ENCODE peak calls at places on chromosome 9, in seven cellular contexts. T is uterus, L is fibroblast of lung, B is tibial artery, K is brain microvascular endothelial cell, V is IMR-90, S is suprapubic skin. O is an unnamed sample.

GRCh38 chr9:96383165-96383939 is at the start of gene SLC35D2:
- DNase-seq in T (peak), L (peak), B (peak), K (peak), V (peak), S (no peak), O (peak)

GRCh38 chr9:124284237-124284831 is 26.6 kb downstream of the NEK6 start:
- DNase-seq in T (no peak), L (peak), B (no peak), K (no peak), V (peak), S (no peak), O (peak)

GRCh38 chr9:113530942-113531341 is 67.4 kb downstream of the RGS3 start:
- DNase-seq in T (no peak), L (no peak), B (no peak), K (no peak), V (no peak), S (no peak), O (no peak)

GRCh38 chr9:127723450-127723849 is 7.6 kb downstream of the TTC16 start:
- DNase-seq in T (no peak), L (peak), B (no peak), K (peak), V (peak), S (no peak), O (no peak)

GRCh38 chr9:27247756-27248155 is 49.2 kb downstream of the EQTN start:
- DNase-seq in T (no peak), L (peak), B (peak), K (peak), V (peak), S (no peak), O (no peak)

GRCh38 chr9:91426123-91426745 is 2.6 kb upstream of the NFIL3 start:
- DNase-seq in T (no peak), L (peak), B (no peak), K (peak), V (peak), S (no peak), O (no peak)

GRCh38 chr9:131018621-131019020 is 9.6 kb downstream of the LAMC3 start:
- DNase-seq in T (no peak), L (no peak), B (no peak), K (no peak), V (no peak), S (no peak), O (no peak)

GRCh38 chr9:116844621-116845020 is 157.5 kb downstream of the TRIM32 start:
- DNase-seq in T (no peak), L (no peak), B (no peak), K (no peak), V (no peak), S (no peak), O (no peak)

GRCh38 chr9:107540167-107540566 is 50.6 kb upstream of the KLF4 start:
- DNase-seq in T (no peak), L (no peak), B (no peak), K (no peak), V (no peak), S (no peak), O (no peak)

GRCh38 chr9:128150594-128151342 is 1.5 kb downstream of the LCN2 start:
- DNase-seq in T (no peak), L (no peak), B (no peak), K (no peak), V (no peak), S (no peak), O (no peak)

GRCh38 chr9:107293555-107294085 is 10.5 kb downstream of the RAD23B start:
- DNase-seq in T (no peak), L (no peak), B (no peak), K (no peak), V (no peak), S (no peak), O (no peak)

GRCh38 chr9:129338701-129339445 is 160.8 kb upstream of the IER5L start:
- DNase-seq in T (no peak), L (peak), B (no peak), K (peak), V (peak), S (no peak), O (no peak)

GRCh38 chr9:35489313-35490154 is at the start of gene RUSC2:
- DNase-seq in T (peak), L (peak), B (peak), K (peak), V (peak), S (peak), O (peak)

GRCh38 chr9:137027369-137028012 is 546 bp downstream of the ABCA2 start:
- DNase-seq in T (no peak), L (peak), B (no peak), K (no peak), V (peak), S (no peak), O (no peak)

GRCh38 chr9:87343816-87344438 is 153.7 kb upstream of the DAPK1 start:
- DNase-seq in T (no peak), L (peak), B (no peak), K (no peak), V (no peak), S (no peak), O (no peak)

GRCh38 chr9:112846528-112847488 is 43.9 kb downstream of the SLC46A2 start:
- DNase-seq in T (no peak), L (peak), B (no peak), K (no peak), V (peak), S (peak), O (no peak)

GRCh38 chr9:137817236-137818200 is 60.1 kb upstream of the CACNA1B start:
- DNase-seq in T (no peak), L (no peak), B (no peak), K (no peak), V (no peak), S (no peak), O (no peak)

GRCh38 chr9:104091708-104092107 is 2.4 kb upstream of the SMC2 start:
- DNase-seq in T (peak), L (peak), B (no peak), K (peak), V (peak), S (no peak), O (no peak)

GRCh38 chr9:129773262-129774048 is 20.6 kb upstream of the PTGES start:
- DNase-seq in T (no peak), L (peak), B (peak), K (peak), V (peak), S (no peak), O (no peak)

GRCh38 chr9:13529321-13530104 is 250.0 kb upstream of the MPDZ start:
- DNase-seq in T (no peak), L (peak), B (no peak), K (no peak), V (no peak), S (no peak), O (no peak)

GRCh38 chr9:113349434-113350337 is at the start of gene BSPRY:
- DNase-seq in T (no peak), L (no peak), B (no peak), K (no peak), V (no peak), S (no peak), O (no peak)

GRCh38 chr9:6417186-6417585 is 4.2 kb downstream of the UHRF2 start:
- DNase-seq in T (no peak), L (peak), B (no peak), K (no peak), V (peak), S (no peak), O (no peak)

GRCh38 chr9:4769321-4770080 is 23.2 kb upstream of the RCL1 start:
- DNase-seq in T (no peak), L (peak), B (no peak), K (peak), V (peak), S (no peak), O (no peak)

GRCh38 chr9:121735065-121735791 is 83.8 kb downstream of the DAB2IP start:
- DNase-seq in T (no peak), L (peak), B (no peak), K (peak), V (peak), S (no peak), O (no peak)
- H3K27ac ChIP-seq in T (peak), L (no peak), B (peak), K (peak), V (peak), S (peak), O (peak)

GRCh38 chr9:37550781-37551180 is 25.4 kb downstream of the FBXO10 start:
- DNase-seq in T (no peak), L (peak), B (no peak), K (peak), V (peak), S (no peak), O (no peak)

GRCh38 chr9:37549527-37549926 is 26.7 kb downstream of the FBXO10 start:
- DNase-seq in T (no peak), L (peak), B (no peak), K (no peak), V (peak), S (no peak), O (no peak)

GRCh38 chr9:37551468-37551867 is 24.7 kb downstream of the FBXO10 start:
- DNase-seq in T (no peak), L (no peak), B (no peak), K (no peak), V (no peak), S (no peak), O (no peak)

GRCh38 chr9:37554318-37554717 is 21.9 kb downstream of the FBXO10 start:
- DNase-seq in T (no peak), L (peak), B (no peak), K (peak), V (no peak), S (no peak), O (no peak)

GRCh38 chr9:37551888-37552287 is 24.3 kb downstream of the FBXO10 start:
- DNase-seq in T (no peak), L (no peak), B (no peak), K (no peak), V (no peak), S (no peak), O (no peak)
- TF ChIP-seq CTCF in T (no peak), L (no peak), B (no peak), K (no peak), V (no peak), S (no peak), O (no peak)

DNA sequence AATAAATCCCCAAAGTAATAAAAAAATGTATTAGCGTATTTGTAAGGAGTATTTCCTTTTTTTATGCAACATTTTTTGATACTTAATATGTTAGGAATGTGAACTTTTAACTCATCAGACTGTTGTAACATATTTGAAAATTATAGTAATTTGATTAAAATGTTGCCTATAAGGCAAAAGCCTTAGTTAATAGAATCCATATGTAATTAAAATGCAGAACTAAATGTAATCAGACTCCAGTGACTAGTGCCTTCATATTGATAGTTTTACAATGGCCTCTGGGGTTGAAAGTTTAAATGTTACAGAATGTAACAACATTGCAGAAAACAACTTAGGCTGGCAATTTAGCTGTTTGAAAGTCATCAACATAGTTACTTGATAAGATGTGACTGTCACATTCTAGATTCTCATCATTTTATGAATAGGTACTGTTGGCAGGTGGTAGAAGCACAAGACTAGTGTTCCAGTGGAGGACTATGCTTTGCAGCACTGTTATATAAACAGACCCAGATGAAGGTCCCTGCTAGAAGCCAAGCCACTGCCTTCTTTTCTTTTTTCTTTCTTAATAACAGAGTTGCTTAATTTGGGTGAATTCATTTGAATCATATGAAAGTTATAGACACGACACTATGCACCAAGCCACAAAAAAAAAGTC is 382.9 kb downstream of the CCDC171 start:
- DNase-seq in T (no peak), L (peak), B (no peak), K (no peak), V (no peak), S (no peak), O (no peak)
- H3K27ac ChIP-seq in T (peak), L (no peak), B (no peak), K (peak), V (no peak), S (no peak), O (peak)

DNA sequence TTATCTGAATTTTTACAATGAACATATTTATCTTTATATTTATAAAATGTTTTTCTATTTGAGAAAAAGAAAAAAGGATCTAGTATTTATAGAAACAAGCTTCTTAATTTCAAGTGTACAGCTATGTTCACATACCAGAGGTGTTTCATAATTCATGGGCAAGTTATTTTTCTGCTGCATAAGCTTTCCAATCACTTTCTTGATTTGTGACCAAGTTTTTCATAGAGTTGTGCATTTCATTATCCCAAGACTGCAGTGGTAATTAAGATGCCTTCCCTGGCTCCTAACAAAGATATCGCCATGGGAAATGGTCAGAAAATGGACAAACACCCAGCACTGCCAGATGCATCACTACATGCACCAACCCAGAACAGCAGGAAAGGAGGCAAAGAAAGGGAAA is 124.6 kb downstream of the GNAQ start:
- DNase-seq in T (no peak), L (peak), B (no peak), K (no peak), V (no peak), S (no peak), O (no peak)
- TF ChIP-seq CTCF in T (no peak), L (no peak), B (no peak), K (no peak), V (no peak), S (no peak), O (no peak)

GRCh38 chr9:37290881-37291485 is 131.5 kb upstream of the GRHPR start:
- DNase-seq in T (no peak), L (peak), B (no peak), K (peak), V (peak), S (no peak), O (no peak)

GRCh38 chr9:37293664-37294524 is 128.6 kb upstream of the GRHPR start:
- DNase-seq in T (no peak), L (peak), B (no peak), K (no peak), V (peak), S (no peak), O (no peak)

GRCh38 chr9:37290366-37290765 is 132.1 kb upstream of the GRHPR start:
- DNase-seq in T (no peak), L (no peak), B (no peak), K (no peak), V (no peak), S (no peak), O (no peak)

GRCh38 chr9:37295178-37295577 is 127.3 kb upstream of the GRHPR start:
- DNase-seq in T (no peak), L (no peak), B (no peak), K (no peak), V (no peak), S (no peak), O (no peak)

DNA sequence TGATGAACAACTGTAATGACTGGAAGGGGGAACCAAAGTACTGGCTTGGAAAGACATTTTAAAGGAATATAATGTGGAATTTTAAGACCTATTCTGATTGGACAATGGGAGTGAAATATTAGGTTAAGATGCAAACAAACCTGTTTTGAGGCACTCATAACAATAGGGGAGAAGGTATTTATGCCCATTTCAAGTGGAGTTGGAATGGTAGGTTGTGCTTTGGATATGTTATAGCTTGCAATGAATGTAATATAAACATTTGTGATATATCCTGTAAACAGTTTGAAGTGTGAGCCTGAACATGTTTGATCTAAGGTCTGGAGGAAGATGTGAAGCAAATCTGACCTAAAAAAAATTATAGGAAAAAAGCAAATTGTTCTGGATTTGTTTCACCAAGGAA is 129.6 kb upstream of the GRHPR start:
- DNase-seq in T (no peak), L (no peak), B (no peak), K (no peak), V (peak), S (no peak), O (no peak)
- H3K27ac ChIP-seq in T (no peak), L (no peak), B (no peak), K (no peak), V (no peak), S (no peak), O (no peak)

O was measured in left ventricle myocardium inferior.